ENCODE peak calls at places on chromosomes 16 and 17, in nine cellular contexts. One of them, this sample, is unnamed.
A peak's percentile ranks its signal among the peaks of the same experiment; 100 is the strongest.

GRCh38 chr16:87183647-87184046 is 133.5 kb downstream of the C16orf95 start:
- ATAC-seq in upper lobe of right lung: no peak
- ATAC-seq in stimulated activated naive CD8-positive, alpha-beta T cell treated with anti-CD3 and anti-CD28 coated beads, Interleukin-15, amount 100 ng/mL, for 72 hours: no peak
- ATAC-seq in heart left ventricle: no peak
- ATAC-seq in PC-3: no peak
- ATAC-seq in Panc1: no peak
- ATAC-seq in pancreas: no peak
- ATAC-seq in lower lobe of right lung: no peak
- ATAC-seq in activated B cell treated with CpG ODN at 0.5 μM for 24 hours: no peak
- ATAC-seq in this sample: no peak

GRCh38 chr16:55494994-55495421 is 13.9 kb upstream of the LPCAT2 start:
- ATAC-seq in upper lobe of right lung: peak; percentile 83
- ATAC-seq in stimulated activated naive CD8-positive, alpha-beta T cell treated with anti-CD3 and anti-CD28 coated beads, Interleukin-15, amount 100 ng/mL, for 72 hours: no peak
- ATAC-seq in heart left ventricle: peak; percentile 67
- ATAC-seq in PC-3: no peak
- ATAC-seq in Panc1: peak; percentile 64
- ATAC-seq in pancreas: peak; percentile 91
- ATAC-seq in lower lobe of right lung: peak; percentile 78
- ATAC-seq in activated B cell treated with CpG ODN at 0.5 μM for 24 hours: no peak
- ATAC-seq in this sample: no peak

GRCh38 chr16:7521834-7522233 is 189.2 kb downstream of the RBFOX1 start:
- ATAC-seq in upper lobe of right lung: no peak
- ATAC-seq in stimulated activated naive CD8-positive, alpha-beta T cell treated with anti-CD3 and anti-CD28 coated beads, Interleukin-15, amount 100 ng/mL, for 72 hours: no peak
- ATAC-seq in heart left ventricle: no peak
- ATAC-seq in PC-3: no peak
- ATAC-seq in Panc1: no peak
- ATAC-seq in pancreas: no peak
- ATAC-seq in lower lobe of right lung: no peak
- ATAC-seq in activated B cell treated with CpG ODN at 0.5 μM for 24 hours: no peak
- ATAC-seq in this sample: no peak

GRCh38 chr16:73171901-73172619 is 124.1 kb upstream of the ZFHX3 start:
- ATAC-seq in upper lobe of right lung: no peak
- ATAC-seq in stimulated activated naive CD8-positive, alpha-beta T cell treated with anti-CD3 and anti-CD28 coated beads, Interleukin-15, amount 100 ng/mL, for 72 hours: no peak
- ATAC-seq in heart left ventricle: peak; percentile 31
- ATAC-seq in PC-3: no peak
- ATAC-seq in Panc1: no peak
- ATAC-seq in pancreas: peak; percentile 28
- ATAC-seq in lower lobe of right lung: peak; percentile 16
- ATAC-seq in activated B cell treated with CpG ODN at 0.5 μM for 24 hours: no peak
- ATAC-seq in this sample: no peak

GRCh38 chr17:72076678-72077030 is 44.2 kb upstream of the SOX9 start:
- ATAC-seq in upper lobe of right lung: no peak
- ATAC-seq in stimulated activated naive CD8-positive, alpha-beta T cell treated with anti-CD3 and anti-CD28 coated beads, Interleukin-15, amount 100 ng/mL, for 72 hours: no peak
- ATAC-seq in heart left ventricle: no peak
- ATAC-seq in PC-3: no peak
- ATAC-seq in Panc1: no peak
- ATAC-seq in pancreas: no peak
- ATAC-seq in lower lobe of right lung: no peak
- ATAC-seq in activated B cell treated with CpG ODN at 0.5 μM for 24 hours: no peak
- ATAC-seq in this sample: no peak

GRCh38 chr16:50523710-50524109 is 24.5 kb upstream of the NKD1 start:
- ATAC-seq in upper lobe of right lung: no peak
- ATAC-seq in stimulated activated naive CD8-positive, alpha-beta T cell treated with anti-CD3 and anti-CD28 coated beads, Interleukin-15, amount 100 ng/mL, for 72 hours: no peak
- ATAC-seq in heart left ventricle: no peak
- ATAC-seq in PC-3: no peak
- ATAC-seq in Panc1: no peak
- ATAC-seq in pancreas: no peak
- ATAC-seq in lower lobe of right lung: no peak
- ATAC-seq in activated B cell treated with CpG ODN at 0.5 μM for 24 hours: no peak
- ATAC-seq in this sample: no peak

GRCh38 chr16:70574595-70575271 is 51.1 kb downstream of the SF3B3 start:
- ATAC-seq in upper lobe of right lung: no peak
- ATAC-seq in stimulated activated naive CD8-positive, alpha-beta T cell treated with anti-CD3 and anti-CD28 coated beads, Interleukin-15, amount 100 ng/mL, for 72 hours: no peak
- ATAC-seq in heart left ventricle: no peak
- ATAC-seq in PC-3: no peak
- ATAC-seq in Panc1: no peak
- ATAC-seq in pancreas: no peak
- ATAC-seq in lower lobe of right lung: no peak
- ATAC-seq in activated B cell treated with CpG ODN at 0.5 μM for 24 hours: no peak
- ATAC-seq in this sample: no peak

GRCh38 chr16:77501260-77501659 is 66.4 kb upstream of the ADAMTS18 start:
- ATAC-seq in upper lobe of right lung: no peak
- ATAC-seq in stimulated activated naive CD8-positive, alpha-beta T cell treated with anti-CD3 and anti-CD28 coated beads, Interleukin-15, amount 100 ng/mL, for 72 hours: no peak
- ATAC-seq in heart left ventricle: no peak
- ATAC-seq in PC-3: no peak
- ATAC-seq in Panc1: no peak
- ATAC-seq in pancreas: no peak
- ATAC-seq in lower lobe of right lung: no peak
- ATAC-seq in activated B cell treated with CpG ODN at 0.5 μM for 24 hours: no peak
- ATAC-seq in this sample: no peak

GRCh38 chr16:11342021-11342855 is 3.0 kb upstream of the RMI2 start:
- ATAC-seq in upper lobe of right lung: no peak
- ATAC-seq in stimulated activated naive CD8-positive, alpha-beta T cell treated with anti-CD3 and anti-CD28 coated beads, Interleukin-15, amount 100 ng/mL, for 72 hours: peak; percentile 77
- ATAC-seq in heart left ventricle: no peak
- ATAC-seq in PC-3: no peak
- ATAC-seq in Panc1: no peak
- ATAC-seq in pancreas: no peak
- ATAC-seq in lower lobe of right lung: no peak
- ATAC-seq in activated B cell treated with CpG ODN at 0.5 μM for 24 hours: no peak
- ATAC-seq in this sample: no peak

GRCh38 chr17:60863892-60864673 is 186.4 kb downstream of the BCAS3 start:
- ATAC-seq in upper lobe of right lung: peak; percentile 55
- ATAC-seq in stimulated activated naive CD8-positive, alpha-beta T cell treated with anti-CD3 and anti-CD28 coated beads, Interleukin-15, amount 100 ng/mL, for 72 hours: peak; percentile 84
- ATAC-seq in heart left ventricle: no peak
- ATAC-seq in PC-3: no peak
- ATAC-seq in Panc1: no peak
- ATAC-seq in pancreas: no peak
- ATAC-seq in lower lobe of right lung: no peak
- ATAC-seq in activated B cell treated with CpG ODN at 0.5 μM for 24 hours: no peak
- ATAC-seq in this sample: no peak

GRCh38 chr16:4572715-4573114 is 16.6 kb downstream of the C16orf96 start:
- ATAC-seq in upper lobe of right lung: peak; percentile 64
- ATAC-seq in stimulated activated naive CD8-positive, alpha-beta T cell treated with anti-CD3 and anti-CD28 coated beads, Interleukin-15, amount 100 ng/mL, for 72 hours: no peak
- ATAC-seq in heart left ventricle: peak; percentile 74
- ATAC-seq in PC-3: no peak
- ATAC-seq in Panc1: no peak
- ATAC-seq in pancreas: no peak
- ATAC-seq in lower lobe of right lung: peak; percentile 63
- ATAC-seq in activated B cell treated with CpG ODN at 0.5 μM for 24 hours: no peak
- ATAC-seq in this sample: no peak

GRCh38 chr17:2064980-2065785 is 10.3 kb downstream of the HIC1 start:
- ATAC-seq in upper lobe of right lung: peak; percentile 54
- ATAC-seq in stimulated activated naive CD8-positive, alpha-beta T cell treated with anti-CD3 and anti-CD28 coated beads, Interleukin-15, amount 100 ng/mL, for 72 hours: peak; percentile 84
- ATAC-seq in heart left ventricle: peak; percentile 8
- ATAC-seq in PC-3: no peak
- ATAC-seq in Panc1: peak; percentile 43
- ATAC-seq in pancreas: peak; percentile 41
- ATAC-seq in lower lobe of right lung: peak; percentile 23
- ATAC-seq in activated B cell treated with CpG ODN at 0.5 μM for 24 hours: no peak
- ATAC-seq in this sample: peak; percentile 36

This sample was measured in stimulated activated memory B cell treated with anti-CD40 and anti-IgM and Interleukin-4, amounts not matched to agents 10 μg/mL and 1 μg/mL and 100 μg/mL, for 72 hours.